ENCODE peak calls at places on chromosomes 5 and 9, in ten cellular contexts. G, F, D, Q, M, J, U, C, P and K are unnamed samples.

GRCh38 chr9:109453210-109453842 is 44.8 kb downstream of the PTPN3 start:
- DNase-seq in G (no peak), F (no peak), D (peak; percentile 17), Q (no peak), M (no peak), J (peak; percentile 81), U (peak; percentile 9), C (peak; percentile 56), P (no peak), K (no peak)

GRCh38 chr9:108552459-108553040 is 303.2 kb downstream of the ACTL7B start:
- DNase-seq in G (peak; percentile 64), F (peak; percentile 56), D (peak; percentile 82), Q (no peak), M (peak; percentile 65), J (peak; percentile 23), U (no peak), C (peak; percentile 70), P (no peak), K (no peak)

GRCh38 chr5:146548781-146549449 is 32.9 kb upstream of the GPR151 start:
- DNase-seq in G (no peak), F (no peak), D (no peak), Q (no peak), M (no peak), J (no peak), U (no peak), C (no peak), P (no peak), K (no peak)

GRCh38 chr5:56638768-56639238 is 176.5 kb upstream of the MAP3K1 start:
- DNase-seq in G (no peak), F (no peak), D (peak; percentile 40), Q (no peak), M (no peak), J (no peak), U (no peak), C (no peak), P (no peak), K (no peak)

GRCh38 chr9:97517331-97518089 is 16.0 kb downstream of the TMOD1 start:
- DNase-seq in G (no peak), F (no peak), D (no peak), Q (no peak), M (no peak), J (no peak), U (no peak), C (no peak), P (no peak), K (no peak)

GRCh38 chr5:132778129-132778528 is 1.1 kb upstream of the SEPTIN8 start:
- DNase-seq in G (no peak), F (no peak), D (no peak), Q (no peak), M (no peak), J (no peak), U (no peak), C (no peak), P (no peak), K (no peak)

GRCh38 chr9:114313186-114313585 is 9.7 kb upstream of the ORM1 start:
- DNase-seq in G (no peak), F (no peak), D (no peak), Q (no peak), M (no peak), J (no peak), U (peak; percentile 29), C (no peak), P (no peak), K (no peak)

GRCh38 chr5:96699186-96699820 is 37.1 kb downstream of the CAST start:
- DNase-seq in G (no peak), F (no peak), D (no peak), Q (no peak), M (no peak), J (peak; percentile 49), U (no peak), C (no peak), P (no peak), K (no peak)

GRCh38 chr9:105281926-105282325 is 37.5 kb downstream of the SLC44A1 start:
- DNase-seq in G (no peak), F (no peak), D (no peak), Q (no peak), M (no peak), J (no peak), U (no peak), C (no peak), P (no peak), K (no peak)

GRCh38 chr9:38639577-38639940 is 19.2 kb upstream of the ANKRD18A start:
- DNase-seq in G (no peak), F (no peak), D (no peak), Q (no peak), M (no peak), J (no peak), U (no peak), C (no peak), P (no peak), K (no peak)

GRCh38 chr9:110835859-110836271 is 167.3 kb downstream of the MUSK start:
- DNase-seq in G (no peak), F (no peak), D (no peak), Q (no peak), M (no peak), J (peak; percentile 61), U (no peak), C (no peak), P (no peak), K (no peak)

DNA sequence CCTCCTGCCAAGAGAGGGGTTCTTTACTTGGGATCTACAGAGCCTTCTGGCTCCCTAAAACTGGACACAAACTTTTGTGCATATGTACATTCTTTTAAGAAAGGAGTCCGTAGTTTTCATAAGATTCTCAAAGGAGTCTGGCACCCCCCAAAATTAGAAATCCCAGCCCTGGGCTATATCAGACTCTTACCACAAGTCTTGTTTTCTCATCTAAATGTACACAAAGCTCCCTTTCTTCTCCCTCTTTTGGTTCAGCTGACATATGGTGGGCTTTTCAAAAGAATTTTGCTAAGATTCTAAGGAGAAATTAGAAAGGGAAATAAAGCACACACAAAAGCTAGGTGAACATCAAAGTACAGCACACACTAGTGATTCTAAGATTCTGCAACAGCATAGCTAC is 114.4 kb downstream of the ENC1 start:
- DNase-seq in G (no peak), F (no peak), D (no peak), Q (no peak), M (no peak), J (no peak), U (no peak), C (no peak), P (no peak), K (no peak)
- H3K9me3 ChIP-seq in G (no peaks in the 10 kb centered on the region), F (no peaks in the 10 kb centered on the region), D (no peaks in the 10 kb centered on the region), Q (peaks cover 6% of the 10 kb centered on the region), M (peaks cover 12% of the 10 kb centered on the region), J (peaks cover 8% of the 10 kb centered on the region), U (no peaks in the 10 kb centered on the region), C (peaks cover 8% of the 10 kb centered on the region), P (no peaks in the 10 kb centered on the region), K (peaks cover 26% of the 10 kb centered on the region)

DNA sequence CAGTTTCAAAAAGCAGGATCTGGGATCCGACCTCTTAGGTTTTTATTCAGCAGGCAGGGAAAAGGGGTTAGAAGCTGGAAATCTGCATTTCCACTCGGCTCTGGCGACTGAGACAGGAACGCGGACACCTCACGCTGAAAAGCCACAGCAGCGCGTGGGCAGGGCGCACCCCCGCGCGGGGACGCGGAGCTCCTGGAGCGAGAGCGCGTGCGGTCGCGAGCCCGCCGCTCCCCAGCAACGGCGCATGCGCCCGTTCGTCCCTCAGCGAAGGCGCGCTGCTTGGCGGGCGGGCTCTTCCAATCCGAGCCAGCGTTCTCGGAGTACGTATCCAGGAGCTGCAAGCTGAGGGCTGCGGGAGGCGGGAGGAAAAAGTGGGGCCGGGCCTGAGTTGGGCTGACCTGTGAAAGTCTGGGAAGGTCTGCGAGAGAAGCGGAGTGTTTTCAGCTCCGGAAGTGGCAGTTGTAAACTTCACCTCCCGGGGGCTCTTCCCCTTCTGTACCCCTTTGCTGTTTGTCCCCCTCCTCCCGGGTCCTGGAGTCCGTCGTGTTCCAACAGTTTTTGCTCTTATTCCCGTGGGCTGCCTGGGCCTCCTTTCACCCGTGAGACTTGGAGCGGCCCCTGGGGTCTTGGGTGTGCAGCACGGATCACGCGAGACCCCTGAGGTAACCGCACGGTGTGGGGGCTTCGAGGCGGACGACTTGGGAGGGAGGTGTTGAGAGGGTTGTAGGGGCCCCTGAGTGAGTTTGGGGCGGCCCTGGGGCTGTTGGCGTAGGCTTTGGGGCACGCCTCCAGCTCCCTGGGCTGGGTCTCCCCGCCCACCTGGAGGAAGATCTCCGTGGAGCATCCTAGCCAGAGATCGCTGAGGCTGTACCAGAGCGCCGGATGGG is at the start of gene CCDC171:
- DNase-seq in G (peak; percentile 86), F (peak; percentile 93), D (peak; percentile 92), Q (peak; percentile 81), M (peak; percentile 91), J (peak; percentile 95), U (peak; percentile 93), C (peak; percentile 92), P (peak; percentile 95), K (peak; percentile 88)
- TF ChIP-seq POLR2A in G (peak; percentile 46), F (peak; percentile 87), D (peak; percentile 77), Q (peak; percentile 48), M (no peak), J (peak; percentile 35), U (no peak), C (no peak), P (peak; percentile 53), K (peak; percentile 82)

DNA sequence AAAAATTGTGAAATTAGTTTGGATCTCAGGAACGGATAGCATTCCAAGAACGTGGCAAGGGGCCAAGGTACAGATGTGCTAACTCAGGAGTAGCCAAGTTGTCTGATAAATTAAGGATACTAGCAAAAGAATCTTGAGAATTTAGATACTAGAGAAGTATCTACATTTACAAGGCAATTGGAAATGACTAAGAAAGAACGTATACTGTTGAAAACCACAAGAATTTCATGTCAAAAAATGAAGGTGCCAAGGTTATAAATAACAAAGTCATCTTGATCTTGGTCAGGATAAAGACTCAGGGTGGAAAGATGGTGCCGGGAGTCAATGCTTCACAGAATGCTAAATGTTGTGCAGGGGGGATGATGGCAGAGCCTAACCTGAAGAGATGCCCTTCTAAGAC is 19.2 kb downstream of the CAPSL start:
- DNase-seq in G (no peak), F (no peak), D (no peak), Q (no peak), M (no peak), J (peak; percentile 95), U (no peak), C (no peak), P (no peak), K (no peak)
- H3K9me3 ChIP-seq in G (no peaks in the 10 kb centered on the region), F (no peaks in the 10 kb centered on the region), D (no peaks in the 10 kb centered on the region), Q (no peaks in the 10 kb centered on the region), M (peaks cover 5% of the 10 kb centered on the region), J (peaks cover 4% of the 10 kb centered on the region), U (no peaks in the 10 kb centered on the region), C (no peaks in the 10 kb centered on the region), P (no peaks in the 10 kb centered on the region), K (no peaks in the 10 kb centered on the region)

GRCh38 chr5:14662721-14663120 is 1.8 kb upstream of the OTULIN start:
- DNase-seq in G (no peak), F (no peak), D (no peak), Q (no peak), M (no peak), J (no peak), U (no peak), C (no peak), P (no peak), K (no peak)

GRCh38 chr5:14665949-14666741 is 1.6 kb downstream of the OTULIN start:
- DNase-seq in G (peak; percentile 30), F (no peak), D (peak; percentile 43), Q (no peak), M (no peak), J (peak; percentile 33), U (no peak), C (no peak), P (no peak), K (no peak)

GRCh38 chr5:14665110-14665822 is 748 bp downstream of the OTULIN start:
- DNase-seq in G (no peak), F (peak; percentile 22), D (peak; percentile 52), Q (no peak), M (no peak), J (no peak), U (no peak), C (peak; percentile 45), P (no peak), K (no peak)

GRCh38 chr5:14663734-14664269 is 716 bp upstream of the OTULIN start:
- DNase-seq in G (no peak), F (peak; percentile 22), D (no peak), Q (no peak), M (no peak), J (no peak), U (no peak), C (no peak), P (no peak), K (no peak)

GRCh38 chr5:14664270-14665109 is at the start of gene OTULIN:
- DNase-seq in G (peak; percentile 85), F (peak; percentile 90), D (peak; percentile 87), Q (peak; percentile 73), M (peak; percentile 78), J (peak; percentile 85), U (peak; percentile 93), C (peak; percentile 90), P (peak; percentile 93), K (peak; percentile 88)
- TF ChIP-seq POLR2A in G (peak; percentile 92), F (peak; percentile 95), D (peak; percentile 97), Q (peak; percentile 77), M (peak; percentile 75), J (peak; percentile 67), U (peak; percentile 47), C (no peak), P (peak; percentile 88), K (no peak)